ENCODE peak calls at places on chromosomes 6 and 20, in five cellular contexts. R is left ventricle myocardium inferior, C is A673, U is epithelial cell of esophagus, Y is cardiac fibroblast. X is an unnamed sample.

GRCh38 chr20:25178563-25179438 is 16.7 kb upstream of the ENTPD6 start:
- DNase-seq in R (no peak), C (peak), U (peak), Y (peak), X (no peak)

GRCh38 chr20:36116813-36117441 is 37.6 kb upstream of the EPB41L1 start:
- DNase-seq in R (no peak), C (no peak), U (peak), Y (peak), X (no peak)

GRCh38 chr20:10419550-10420133 is 14.4 kb downstream of the MKKS start:
- DNase-seq in R (no peak), C (no peak), U (peak), Y (peak), X (no peak)

GRCh38 chr6:34234667-34235604 is 1.7 kb upstream of the HMGA1 start:
- DNase-seq in R (no peak), C (no peak), U (no peak), Y (no peak), X (peak)

GRCh38 chr6:69801225-69801624 is 4.4 kb upstream of the LMBRD1 start:
- DNase-seq in R (no peak), C (no peak), U (no peak), Y (no peak), X (no peak)

GRCh38 chr6:143805832-143806281 is 37.3 kb upstream of the LTV1 start:
- DNase-seq in R (no peak), C (no peak), U (no peak), Y (peak), X (no peak)

GRCh38 chr20:47784256-47784598 is 1.1 kb downstream of the SULF2 start:
- DNase-seq in R (no peak), C (no peak), U (no peak), Y (no peak), X (no peak)

GRCh38 chr6:137171824-137172733 is 1.4 kb downstream of the IL22RA2 start:
- DNase-seq in R (no peak), C (no peak), U (no peak), Y (no peak), X (no peak)

GRCh38 chr20:14406495-14406894 is 69.1 kb upstream of the FLRT3 start:
- DNase-seq in R (no peak), C (no peak), U (peak), Y (peak), X (no peak)

GRCh38 chr20:61965606-61966491 is 99.8 kb downstream of the TAF4 start:
- DNase-seq in R (no peak), C (no peak), U (no peak), Y (no peak), X (no peak)

GRCh38 chr6:26286168-26286854 is 78.7 kb upstream of the BTN3A2 start:
- DNase-seq in R (peak), C (peak), U (peak), Y (peak), X (peak)

GRCh38 chr6:10316327-10316726 is 98.5 kb downstream of the TFAP2A start:
- DNase-seq in R (no peak), C (no peak), U (peak), Y (no peak), X (peak)

GRCh38 chr20:23546435-23547144 is 21.7 kb downstream of the CST9L start:
- DNase-seq in R (no peak), C (no peak), U (peak), Y (no peak), X (no peak)

GRCh38 chr6:160238786-160239751 is 19.6 kb downstream of the SLC22A2 start:
- DNase-seq in R (no peak), C (no peak), U (peak), Y (peak), X (no peak)

GRCh38 chr6:134138226-134138975 is 86.0 kb upstream of the SLC2A12 start:
- DNase-seq in R (no peak), C (no peak), U (no peak), Y (peak), X (no peak)

GRCh38 chr6:160986831-160987230 is 4.7 kb upstream of the MAP3K4 start:
- DNase-seq in R (no peak), C (no peak), U (no peak), Y (no peak), X (no peak)

GRCh38 chr6:20866038-20866437 is 331.8 kb downstream of the CDKAL1 start:
- DNase-seq in R (no peak), C (no peak), U (no peak), Y (no peak), X (no peak)

GRCh38 chr6:34000281-34000680 is 145.6 kb downstream of the GRM4 start:
- DNase-seq in R (no peak), C (no peak), U (no peak), Y (no peak), X (no peak)

GRCh38 chr20:61543086-61543485 is 291.0 kb downstream of the CDH4 start:
- DNase-seq in R (no peak), C (no peak), U (no peak), Y (no peak), X (no peak)

GRCh38 chr20:52675414-52675813 is 296.7 kb upstream of the TSHZ2 start:
- DNase-seq in R (no peak), C (no peak), U (no peak), Y (no peak), X (no peak)

GRCh38 chr20:2314759-2315439 is 19.1 kb downstream of the TGM3 start:
- DNase-seq in R (peak), C (peak), U (peak), Y (peak), X (no peak)

GRCh38 chr6:7243188-7243942 is 69.6 kb downstream of the SSR1 start:
- DNase-seq in R (no peak), C (peak), U (peak), Y (peak), X (peak)

GRCh38 chr6:140956567-140957306 is 1176.0 kb upstream of the GJE1 start:
- DNase-seq in R (no peak), C (peak), U (peak), Y (peak), X (no peak)

GRCh38 chr6:84095156-84095555 is 61.6 kb downstream of the MRAP2 start:
- DNase-seq in R (no peak), C (no peak), U (no peak), Y (no peak), X (no peak)

GRCh38 chr6:12718025-12718424 is 1.5 kb downstream of the PHACTR1 start:
- DNase-seq in R (no peak), C (peak), U (peak), Y (peak), X (no peak)

GRCh38 chr6:4901256-4902061 is 102.4 kb downstream of the RPP40 start:
- DNase-seq in R (no peak), C (no peak), U (no peak), Y (no peak), X (no peak)

GRCh38 chr6:20319520-20320357 is 81.9 kb upstream of the E2F3 start:
- DNase-seq in R (no peak), C (no peak), U (no peak), Y (no peak), X (no peak)

GRCh38 chr20:21101453-21102251 is 4.5 kb downstream of the LINC00237 start:
- DNase-seq in R (no peak), C (peak), U (peak), Y (no peak), X (peak)

GRCh38 chr6:121791396-121792315 is 356.2 kb downstream of the GJA1 start:
- DNase-seq in R (no peak), C (no peak), U (no peak), Y (peak), X (no peak)

GRCh38 chr6:165889636-165890403 is 226.8 kb upstream of the PDE10A start:
- DNase-seq in R (no peak), C (peak), U (no peak), Y (peak), X (peak)
- TF ChIP-seq CTCF in R (peak), C (peak), U (no peak), Y (peak), X (peak)

DNA sequence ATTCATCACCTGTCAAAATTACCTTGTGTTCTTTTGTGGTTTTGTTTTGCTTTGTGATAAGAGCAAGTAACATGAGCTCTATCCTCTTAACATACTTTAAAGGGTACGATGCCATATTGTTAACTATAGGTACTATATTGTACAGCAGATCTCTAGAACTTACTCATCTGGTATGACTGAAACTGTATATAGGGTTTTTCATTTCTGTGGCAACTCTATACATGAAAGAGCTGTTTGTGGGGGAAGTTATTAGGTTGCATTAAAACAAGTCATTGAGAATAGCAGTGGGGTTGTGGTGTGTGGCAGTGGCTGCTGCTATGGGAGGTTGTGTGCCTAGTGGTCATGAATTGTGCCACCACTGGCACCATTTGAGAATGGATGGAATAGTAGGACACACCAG is 268.4 kb downstream of the KCNQ5 start:
- DNase-seq in R (no peak), C (no peak), U (no peak), Y (no peak), X (no peak)
- TF ChIP-seq CTCF in R (no peak), C (no peak), U (no peak), Y (no peak), X (no peak)

GRCh38 chr20:44111712-44112335 is 75.2 kb downstream of the JPH2 start:
- DNase-seq in R (no peak), C (peak), U (peak), Y (peak), X (no peak)

GRCh38 chr20:44112456-44112855 is 74.5 kb downstream of the JPH2 start:
- DNase-seq in R (no peak), C (no peak), U (no peak), Y (no peak), X (no peak)

GRCh38 chr20:44112889-44113641 is 73.9 kb downstream of the JPH2 start:
- DNase-seq in R (no peak), C (no peak), U (no peak), Y (no peak), X (no peak)

GRCh38 chr20:44110816-44111568 is 76.0 kb downstream of the JPH2 start:
- DNase-seq in R (no peak), C (no peak), U (no peak), Y (no peak), X (no peak)

DNA sequence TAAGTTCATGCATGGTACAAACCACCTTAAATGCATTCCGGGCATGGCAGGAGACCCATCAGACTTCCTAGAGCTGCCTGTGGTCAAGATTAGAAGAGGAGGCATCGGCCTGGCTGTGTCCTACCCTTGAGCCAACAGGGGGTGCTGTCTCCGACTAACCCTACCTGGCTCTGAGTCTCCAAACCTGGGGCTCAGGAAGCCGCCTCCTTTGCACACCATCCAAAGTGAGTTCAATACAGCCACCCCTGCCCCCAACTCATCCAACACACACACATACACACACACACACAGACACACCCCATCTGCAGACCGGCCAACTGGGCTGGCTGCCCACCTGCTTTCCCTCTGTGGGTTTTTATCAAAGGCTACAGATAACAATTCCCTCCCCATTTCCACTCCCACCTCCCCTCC is 77.0 kb downstream of the JPH2 start:
- DNase-seq in R (no peak), C (no peak), U (no peak), Y (no peak), X (no peak)
- TF ChIP-seq CTCF in R (peak), C (peak), U (no peak), Y (peak), X (no peak)

GRCh38 chr6:158574800-158575199 is 14.9 kb downstream of the TMEM181 start:
- DNase-seq in R (no peak), C (no peak), U (no peak), Y (no peak), X (no peak)

GRCh38 chr6:158571826-158572652 is 12.1 kb downstream of the TMEM181 start:
- DNase-seq in R (no peak), C (no peak), U (peak), Y (peak), X (no peak)

GRCh38 chr6:158575550-158575949 is 15.7 kb downstream of the TMEM181 start:
- DNase-seq in R (no peak), C (no peak), U (no peak), Y (no peak), X (no peak)

GRCh38 chr6:158572653-158573541 is 13.0 kb downstream of the TMEM181 start:
- DNase-seq in R (no peak), C (no peak), U (no peak), Y (no peak), X (no peak)

DNA sequence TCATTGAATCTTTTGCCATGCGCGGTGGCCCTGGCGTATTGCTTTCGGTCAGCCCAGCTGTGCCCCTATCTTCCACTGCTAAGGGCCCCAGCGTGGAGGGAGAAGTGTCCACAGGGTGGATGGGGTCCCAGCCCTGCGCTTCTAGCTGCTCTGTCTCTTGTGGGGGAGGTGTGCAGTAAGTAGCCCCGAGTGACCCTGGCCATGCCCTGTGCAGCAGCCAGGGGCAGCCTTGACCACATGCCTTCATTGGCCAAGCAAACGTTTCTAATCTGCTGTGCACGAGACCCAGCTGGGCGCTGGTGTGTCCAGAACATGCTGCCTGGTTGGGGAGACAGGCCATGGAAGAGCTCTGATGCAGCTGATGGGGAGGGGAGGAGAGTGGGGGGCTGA is 13.6 kb downstream of the TMEM181 start:
- DNase-seq in R (no peak), C (no peak), U (no peak), Y (no peak), X (no peak)
- TF ChIP-seq CTCF in R (no peak), C (no peak), U (no peak), Y (no peak), X (no peak)

DNA sequence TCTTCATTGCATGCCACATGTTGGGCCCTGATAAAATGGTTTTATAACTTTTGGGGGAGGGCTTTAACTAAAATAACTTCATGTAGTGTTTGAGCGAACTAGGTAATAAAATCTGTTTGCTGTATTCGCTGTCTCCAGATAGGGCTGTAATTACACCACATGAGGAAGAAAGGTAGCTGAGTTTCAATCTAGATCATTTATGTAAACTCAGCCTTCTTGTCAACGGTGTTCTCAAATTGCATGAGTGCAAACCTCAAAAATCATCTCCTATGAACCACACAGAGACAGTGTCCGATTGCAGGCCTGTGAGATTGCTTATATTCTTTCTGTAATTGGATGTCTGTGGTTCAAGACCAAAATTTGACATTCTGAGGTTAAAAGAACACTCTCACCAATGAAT is 37.7 kb upstream of the BEND3 start:
- DNase-seq in R (no peak), C (no peak), U (no peak), Y (no peak), X (no peak)
- TF ChIP-seq CTCF in R (no peak), C (no peak), U (no peak), Y (no peak), X (no peak)

GRCh38 chr6:36888115-36888643 is 2.4 kb downstream of the C6orf89 start:
- DNase-seq in R (no peak), C (no peak), U (no peak), Y (no peak), X (no peak)

GRCh38 chr6:36886948-36887347 is 1.2 kb downstream of the C6orf89 start:
- DNase-seq in R (no peak), C (no peak), U (no peak), Y (no peak), X (no peak)

GRCh38 chr6:36888654-36889481 is 3.1 kb downstream of the C6orf89 start:
- DNase-seq in R (no peak), C (no peak), U (no peak), Y (no peak), X (no peak)

GRCh38 chr6:36893976-36894932 is 8.5 kb downstream of the C6orf89 start:
- DNase-seq in R (no peak), C (no peak), U (peak), Y (no peak), X (no peak)

DNA sequence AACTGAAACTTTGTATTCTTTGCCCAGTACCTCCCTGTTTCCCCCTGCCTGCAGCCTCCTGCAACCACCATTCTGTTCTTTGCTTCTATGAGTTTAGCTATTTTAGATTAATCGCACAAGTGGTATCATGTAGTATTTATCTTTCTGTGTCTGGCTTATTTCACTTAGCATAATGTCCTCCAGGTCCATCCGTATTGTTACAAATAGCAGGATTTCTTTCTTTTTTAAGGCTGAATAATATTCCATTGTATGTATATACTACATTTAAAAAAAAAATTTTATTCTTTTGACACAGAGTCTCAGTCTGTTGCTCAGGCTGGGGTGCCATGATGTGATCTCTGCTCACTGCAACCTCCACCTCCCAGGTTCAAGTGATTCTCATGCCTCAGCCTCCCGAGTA is 4.5 kb downstream of the C6orf89 start:
- DNase-seq in R (no peak), C (no peak), U (no peak), Y (no peak), X (no peak)
- TF ChIP-seq CTCF in R (no peak), C (no peak), U (no peak), Y (no peak), X (no peak)

GRCh38 chr6:24997905-24998304 is 62.1 kb upstream of the RIPOR2 start:
- DNase-seq in R (no peak), C (no peak), U (no peak), Y (no peak), X (no peak)
- TF ChIP-seq CTCF in R (no peak), C (no peak), U (no peak), Y (no peak), X (no peak)

GRCh38 chr6:17167327-17167979 is 65.6 kb downstream of the STMND1 start:
- DNase-seq in R (peak), C (peak), U (peak), Y (peak), X (peak)
- TF ChIP-seq CTCF in R (peak), C (peak), U (peak), Y (peak), X (peak)